ENCODE peak calls at places on chromosomes 1 and 21, in nine cellular contexts. One of them, this sample, is unnamed.

GRCh38 chr1:151790940-151791651 is 796 bp upstream of the TDRKH start:
- DNase-seq in NCI-H1930: no peak
- DNase-seq in Peyer's patch: no peak
- DNase-seq in stimulated activated CD4-positive, alpha-beta T cell treated with anti-CD3 and anti-CD28 coated beads, Interleukin-4, amount 100 ng/mL, for 24 hours: no peak
- DNase-seq in IMR-90: no peak
- DNase-seq in right lobe of liver: no peak
- DNase-seq in activated CD4-positive, alpha-beta T cell treated with anti-CD3 and anti-CD28 coated beads for 1 hour: no peak
- DNase-seq in omental fat pad: no peak
- DNase-seq in germinal center: peak; percentile 26
- DNase-seq in this sample: peak; percentile 34

GRCh38 chr1:212762234-212762633 is 29.3 kb downstream of the NSL1 start:
- DNase-seq in NCI-H1930: no peak
- DNase-seq in Peyer's patch: no peak
- DNase-seq in stimulated activated CD4-positive, alpha-beta T cell treated with anti-CD3 and anti-CD28 coated beads, Interleukin-4, amount 100 ng/mL, for 24 hours: no peak
- DNase-seq in IMR-90: no peak
- DNase-seq in right lobe of liver: no peak
- DNase-seq in activated CD4-positive, alpha-beta T cell treated with anti-CD3 and anti-CD28 coated beads for 1 hour: no peak
- DNase-seq in omental fat pad: no peak
- DNase-seq in germinal center: no peak
- DNase-seq in this sample: no peak

GRCh38 chr21:45947296-45947695 is 34.3 kb upstream of the COL6A1 start:
- DNase-seq in NCI-H1930: no peak
- DNase-seq in Peyer's patch: no peak
- DNase-seq in stimulated activated CD4-positive, alpha-beta T cell treated with anti-CD3 and anti-CD28 coated beads, Interleukin-4, amount 100 ng/mL, for 24 hours: no peak
- DNase-seq in IMR-90: no peak
- DNase-seq in right lobe of liver: no peak
- DNase-seq in activated CD4-positive, alpha-beta T cell treated with anti-CD3 and anti-CD28 coated beads for 1 hour: no peak
- DNase-seq in omental fat pad: no peak
- DNase-seq in germinal center: no peak
- DNase-seq in this sample: no peak

GRCh38 chr1:54984126-54984842 is 3.9 kb downstream of the TMEM61 start:
- DNase-seq in NCI-H1930: no peak
- DNase-seq in Peyer's patch: no peak
- DNase-seq in stimulated activated CD4-positive, alpha-beta T cell treated with anti-CD3 and anti-CD28 coated beads, Interleukin-4, amount 100 ng/mL, for 24 hours: no peak
- DNase-seq in IMR-90: no peak
- DNase-seq in right lobe of liver: no peak
- DNase-seq in activated CD4-positive, alpha-beta T cell treated with anti-CD3 and anti-CD28 coated beads for 1 hour: no peak
- DNase-seq in omental fat pad: no peak
- DNase-seq in germinal center: no peak
- DNase-seq in this sample: no peak

GRCh38 chr1:30713211-30713770 is 10.1 kb downstream of the MATN1 start:
- DNase-seq in NCI-H1930: no peak
- DNase-seq in Peyer's patch: no peak
- DNase-seq in stimulated activated CD4-positive, alpha-beta T cell treated with anti-CD3 and anti-CD28 coated beads, Interleukin-4, amount 100 ng/mL, for 24 hours: no peak
- DNase-seq in IMR-90: peak; percentile 8
- DNase-seq in right lobe of liver: no peak
- DNase-seq in activated CD4-positive, alpha-beta T cell treated with anti-CD3 and anti-CD28 coated beads for 1 hour: no peak
- DNase-seq in omental fat pad: no peak
- DNase-seq in germinal center: no peak
- DNase-seq in this sample: no peak

GRCh38 chr1:1059494-1060280 is 14.4 kb downstream of the RNF223 start:
- DNase-seq in NCI-H1930: peak; percentile 93
- DNase-seq in Peyer's patch: peak; percentile 97
- DNase-seq in stimulated activated CD4-positive, alpha-beta T cell treated with anti-CD3 and anti-CD28 coated beads, Interleukin-4, amount 100 ng/mL, for 24 hours: peak; percentile 92
- DNase-seq in IMR-90: peak; percentile 53
- DNase-seq in right lobe of liver: peak; percentile 91
- DNase-seq in activated CD4-positive, alpha-beta T cell treated with anti-CD3 and anti-CD28 coated beads for 1 hour: peak; percentile 84
- DNase-seq in omental fat pad: peak; percentile 88
- DNase-seq in germinal center: peak; percentile 94
- DNase-seq in this sample: peak; percentile 95

GRCh38 chr1:6152882-6153281 is 27.2 kb downstream of the CHD5 start:
- DNase-seq in NCI-H1930: no peak
- DNase-seq in Peyer's patch: no peak
- DNase-seq in stimulated activated CD4-positive, alpha-beta T cell treated with anti-CD3 and anti-CD28 coated beads, Interleukin-4, amount 100 ng/mL, for 24 hours: no peak
- DNase-seq in IMR-90: no peak
- DNase-seq in right lobe of liver: no peak
- DNase-seq in activated CD4-positive, alpha-beta T cell treated with anti-CD3 and anti-CD28 coated beads for 1 hour: no peak
- DNase-seq in omental fat pad: no peak
- DNase-seq in germinal center: no peak
- DNase-seq in this sample: no peak

GRCh38 chr21:17436626-17437111 is 76.2 kb upstream of the CXADR start:
- DNase-seq in NCI-H1930: no peak
- DNase-seq in Peyer's patch: no peak
- DNase-seq in stimulated activated CD4-positive, alpha-beta T cell treated with anti-CD3 and anti-CD28 coated beads, Interleukin-4, amount 100 ng/mL, for 24 hours: no peak
- DNase-seq in IMR-90: no peak
- DNase-seq in right lobe of liver: no peak
- DNase-seq in activated CD4-positive, alpha-beta T cell treated with anti-CD3 and anti-CD28 coated beads for 1 hour: no peak
- DNase-seq in omental fat pad: no peak
- DNase-seq in germinal center: no peak
- DNase-seq in this sample: no peak

GRCh38 chr1:21639594-21640041 is 29.5 kb downstream of the RAP1GAP start:
- DNase-seq in NCI-H1930: no peak
- DNase-seq in Peyer's patch: no peak
- DNase-seq in stimulated activated CD4-positive, alpha-beta T cell treated with anti-CD3 and anti-CD28 coated beads, Interleukin-4, amount 100 ng/mL, for 24 hours: no peak
- DNase-seq in IMR-90: no peak
- DNase-seq in right lobe of liver: peak; percentile 39
- DNase-seq in activated CD4-positive, alpha-beta T cell treated with anti-CD3 and anti-CD28 coated beads for 1 hour: no peak
- DNase-seq in omental fat pad: no peak
- DNase-seq in germinal center: no peak
- DNase-seq in this sample: no peak

GRCh38 chr1:21264913-21265312 is 25.4 kb downstream of the ECE1 start:
- DNase-seq in NCI-H1930: no peak
- DNase-seq in Peyer's patch: no peak
- DNase-seq in stimulated activated CD4-positive, alpha-beta T cell treated with anti-CD3 and anti-CD28 coated beads, Interleukin-4, amount 100 ng/mL, for 24 hours: no peak
- DNase-seq in IMR-90: peak; percentile 63
- DNase-seq in right lobe of liver: no peak
- DNase-seq in activated CD4-positive, alpha-beta T cell treated with anti-CD3 and anti-CD28 coated beads for 1 hour: no peak
- DNase-seq in omental fat pad: no peak
- DNase-seq in germinal center: no peak
- DNase-seq in this sample: no peak

GRCh38 chr1:27097484-27097917 is 57.4 kb downstream of the SLC9A1 start:
- DNase-seq in NCI-H1930: peak; percentile 70
- DNase-seq in Peyer's patch: peak; percentile 87
- DNase-seq in stimulated activated CD4-positive, alpha-beta T cell treated with anti-CD3 and anti-CD28 coated beads, Interleukin-4, amount 100 ng/mL, for 24 hours: peak; percentile 78
- DNase-seq in IMR-90: peak; percentile 66
- DNase-seq in right lobe of liver: peak; percentile 84
- DNase-seq in activated CD4-positive, alpha-beta T cell treated with anti-CD3 and anti-CD28 coated beads for 1 hour: peak; percentile 60
- DNase-seq in omental fat pad: no peak
- DNase-seq in germinal center: peak; percentile 86
- DNase-seq in this sample: peak; percentile 82

GRCh38 chr21:16304700-16305099 is 574.9 kb downstream of the USP25 start:
- DNase-seq in NCI-H1930: no peak
- DNase-seq in Peyer's patch: no peak
- DNase-seq in stimulated activated CD4-positive, alpha-beta T cell treated with anti-CD3 and anti-CD28 coated beads, Interleukin-4, amount 100 ng/mL, for 24 hours: no peak
- DNase-seq in IMR-90: no peak
- DNase-seq in right lobe of liver: no peak
- DNase-seq in activated CD4-positive, alpha-beta T cell treated with anti-CD3 and anti-CD28 coated beads for 1 hour: no peak
- DNase-seq in omental fat pad: no peak
- DNase-seq in germinal center: no peak
- DNase-seq in this sample: no peak

GRCh38 chr1:10891081-10891480 is 94.6 kb upstream of the CASZ1 start:
- DNase-seq in NCI-H1930: no peak
- DNase-seq in Peyer's patch: no peak
- DNase-seq in stimulated activated CD4-positive, alpha-beta T cell treated with anti-CD3 and anti-CD28 coated beads, Interleukin-4, amount 100 ng/mL, for 24 hours: no peak
- DNase-seq in IMR-90: no peak
- DNase-seq in right lobe of liver: no peak
- DNase-seq in activated CD4-positive, alpha-beta T cell treated with anti-CD3 and anti-CD28 coated beads for 1 hour: no peak
- DNase-seq in omental fat pad: no peak
- DNase-seq in germinal center: no peak
- DNase-seq in this sample: no peak

This sample was measured in RPMI8226.